ENCODE peak calls at places on chromosomes 2 and 18, in nine cellular contexts. G, H, O, Q, T, P, Y, E and M are unnamed samples.

GRCh38 chr2:110832740-110833139 is 100.4 kb downstream of the ACOXL start:
- DNase-seq in G (no peak), H (no peak), O (no peak), Q (no peak), T (no peak), P (no peak), Y (no peak), E (no peak), M (no peak)

GRCh38 chr2:128632491-128632780 is 313.8 kb upstream of the HS6ST1 start:
- DNase-seq in G (no peak), H (no peak), O (no peak), Q (no peak), T (peak; percentile 27), P (no peak), Y (no peak), E (no peak), M (no peak)

GRCh38 chr2:49861821-49862220 is 707.5 kb upstream of the FSHR start:
- DNase-seq in G (no peak), H (no peak), O (no peak), Q (no peak), T (no peak), P (no peak), Y (no peak), E (no peak), M (no peak)

GRCh38 chr2:162041465-162041864 is 32.5 kb downstream of the DPP4 start:
- DNase-seq in G (no peak), H (no peak), O (no peak), Q (no peak), T (no peak), P (no peak), Y (no peak), E (no peak), M (no peak)

GRCh38 chr18:74388227-74388626 is 68.9 kb downstream of the DIPK1C start:
- DNase-seq in G (no peak), H (no peak), O (no peak), Q (no peak), T (no peak), P (no peak), Y (no peak), E (no peak), M (no peak)

GRCh38 chr2:227890495-227891079 is 19.2 kb downstream of the DAW1 start:
- DNase-seq in G (no peak), H (no peak), O (peak; percentile 54), Q (no peak), T (no peak), P (peak; percentile 61), Y (no peak), E (peak; percentile 76), M (no peak)

GRCh38 chr18:58015045-58015444 is 29.0 kb upstream of the NEDD4L start:
- DNase-seq in G (no peak), H (no peak), O (no peak), Q (no peak), T (no peak), P (no peak), Y (no peak), E (no peak), M (no peak)

GRCh38 chr2:189581354-189582139 is 961 bp upstream of the SLC40A1 start:
- DNase-seq in G (no peak), H (peak; percentile 30), O (no peak), Q (no peak), T (no peak), P (no peak), Y (no peak), E (peak; percentile 18), M (peak; percentile 52)

GRCh38 chr2:174972924-174973323 is 32.3 kb downstream of the CHN1 start:
- DNase-seq in G (no peak), H (no peak), O (peak; percentile 45), Q (no peak), T (no peak), P (peak; percentile 83), Y (peak; percentile 53), E (peak; percentile 52), M (no peak)

GRCh38 chr2:159635006-159635746 is 18.8 kb upstream of the BAZ2B start:
- DNase-seq in G (no peak), H (no peak), O (no peak), Q (no peak), T (no peak), P (peak; percentile 39), Y (no peak), E (peak; percentile 43), M (no peak)

GRCh38 chr2:134072973-134073490 is 180.8 kb upstream of the MGAT5 start:
- DNase-seq in G (no peak), H (no peak), O (no peak), Q (no peak), T (no peak), P (no peak), Y (no peak), E (no peak), M (no peak)

GRCh38 chr2:30362468-30363081 is 84.5 kb upstream of the LCLAT1 start:
- DNase-seq in G (no peak), H (no peak), O (peak; percentile 24), Q (no peak), T (no peak), P (peak; percentile 70), Y (no peak), E (no peak), M (no peak)

GRCh38 chr2:134601266-134601665 is 117.5 kb downstream of the TMEM163 start:
- DNase-seq in G (no peak), H (no peak), O (no peak), Q (no peak), T (no peak), P (no peak), Y (no peak), E (no peak), M (no peak)

GRCh38 chr2:38836801-38837200 is 38.9 kb downstream of the DHX57 start:
- DNase-seq in G (no peak), H (no peak), O (no peak), Q (no peak), T (no peak), P (peak; percentile 10), Y (no peak), E (no peak), M (no peak)

GRCh38 chr2:201257381-201257940 is 2.9 kb upstream of the CASP8 start:
- DNase-seq in G (peak; percentile 16), H (peak; percentile 31), O (no peak), Q (peak; percentile 73), T (peak; percentile 72), P (peak; percentile 5), Y (no peak), E (no peak), M (peak; percentile 68)

GRCh38 chr2:103819599-103819998 is 1034.3 kb upstream of the POU3F3 start:
- DNase-seq in G (no peak), H (no peak), O (no peak), Q (no peak), T (no peak), P (no peak), Y (no peak), E (no peak), M (no peak)

GRCh38 chr18:78934551-78935225 is 44.9 kb upstream of the SALL3 start:
- DNase-seq in G (no peak), H (no peak), O (no peak), Q (no peak), T (no peak), P (no peak), Y (no peak), E (no peak), M (no peak)

GRCh38 chr18:78936251-78937005 is 43.2 kb upstream of the SALL3 start:
- DNase-seq in G (no peak), H (no peak), O (no peak), Q (no peak), T (no peak), P (no peak), Y (no peak), E (no peak), M (no peak)

GRCh38 chr18:78939105-78939504 is 40.5 kb upstream of the SALL3 start:
- DNase-seq in G (no peak), H (no peak), O (no peak), Q (no peak), T (no peak), P (no peak), Y (no peak), E (no peak), M (no peak)

GRCh38 chr18:78935406-78935805 is 44.2 kb upstream of the SALL3 start:
- DNase-seq in G (no peak), H (no peak), O (no peak), Q (peak; percentile 51), T (no peak), P (no peak), Y (no peak), E (no peak), M (no peak)

DNA sequence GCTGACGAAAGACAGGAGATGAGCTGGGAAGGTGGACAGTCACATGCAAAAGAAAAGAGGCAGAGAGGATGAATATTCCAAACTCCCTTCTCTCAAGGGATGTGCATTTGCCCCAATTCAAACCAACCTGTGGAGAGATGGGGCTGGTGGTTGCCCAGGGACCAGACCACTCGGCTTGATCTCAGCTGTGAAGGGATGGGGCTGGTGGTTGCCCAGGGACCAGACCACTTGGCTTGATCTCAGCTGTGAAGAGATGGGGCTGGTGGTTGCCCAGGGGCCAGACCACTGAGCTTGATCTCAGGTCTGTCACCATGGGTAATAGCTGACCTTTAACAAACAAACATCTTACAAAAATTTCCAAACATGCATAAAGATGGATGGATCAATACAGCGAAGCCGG is 42.5 kb upstream of the SALL3 start:
- DNase-seq in G (no peak), H (no peak), O (no peak), Q (no peak), T (no peak), P (no peak), Y (no peak), E (no peak), M (no peak)
- H3K9me3 ChIP-seq in G (no peaks in the 10 kb centered on the region), H (no peaks in the 10 kb centered on the region), O (no peaks in the 10 kb centered on the region), Q (no peaks in the 10 kb centered on the region), T (no peaks in the 10 kb centered on the region), P (peaks cover 48% of the 10 kb centered on the region), Y (peaks cover 5% of the 10 kb centered on the region), E (no peaks in the 10 kb centered on the region), M (no peaks in the 10 kb centered on the region)

GRCh38 chr2:32003791-32004190 is 7.0 kb downstream of the MEMO1 start:
- DNase-seq in G (no peak), H (no peak), O (no peak), Q (no peak), T (no peak), P (no peak), Y (peak; percentile 36), E (no peak), M (no peak)
- H3K4me1 ChIP-seq in G (peaks cover 19% of the 10 kb centered on the region), H (no peaks in the 10 kb centered on the region), O (peaks cover 36% of the 10 kb centered on the region), Q (peaks cover 10% of the 10 kb centered on the region), T (peaks cover 17% of the 10 kb centered on the region), P (peaks cover 5% of the 10 kb centered on the region), Y (peaks cover 57% of the 10 kb centered on the region), E (peaks cover 12% of the 10 kb centered on the region), M (peaks cover 9% of the 10 kb centered on the region)

GRCh38 chr2:152166633-152167032 is 8.9 kb downstream of the STAM2 start:
- DNase-seq in G (no peak), H (no peak), O (no peak), Q (no peak), T (no peak), P (peak; percentile 81), Y (no peak), E (peak; percentile 32), M (no peak)
- H3K9me3 ChIP-seq in G (no peaks in the 10 kb centered on the region), H (no peaks in the 10 kb centered on the region), O (no peaks in the 10 kb centered on the region), Q (no peaks in the 10 kb centered on the region), T (no peaks in the 10 kb centered on the region), P (no peaks in the 10 kb centered on the region), Y (no peaks in the 10 kb centered on the region), E (no peaks in the 10 kb centered on the region), M (no peaks in the 10 kb centered on the region)

DNA sequence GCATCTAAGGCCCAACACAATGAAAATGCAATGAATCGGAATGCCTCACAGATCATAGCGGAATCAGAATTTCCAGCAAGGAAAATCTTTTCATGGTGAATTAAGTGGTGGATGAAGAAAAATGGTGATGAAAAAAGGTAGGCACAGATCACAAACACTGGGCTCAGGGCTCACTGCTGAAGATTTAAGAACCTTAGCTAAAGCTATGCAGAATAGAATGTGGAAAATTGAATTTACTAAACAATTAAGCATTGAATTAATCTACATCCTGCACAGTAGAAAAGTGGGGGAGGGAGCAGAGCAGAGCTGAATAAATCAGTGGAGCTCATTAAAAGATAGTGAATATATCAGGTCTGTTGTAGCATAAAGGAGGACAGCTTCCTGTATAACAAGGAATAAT is 26.8 kb downstream of the MEIS1 start:
- DNase-seq in G (no peak), H (no peak), O (no peak), Q (no peak), T (no peak), P (no peak), Y (no peak), E (no peak), M (no peak)
- H3K4me1 ChIP-seq in G (peaks cover 5% of the 10 kb centered on the region), H (no peaks in the 10 kb centered on the region), O (no peaks in the 10 kb centered on the region), Q (peaks cover 20% of the 10 kb centered on the region), T (no peaks in the 10 kb centered on the region), P (peaks cover 29% of the 10 kb centered on the region), Y (no peaks in the 10 kb centered on the region), E (peaks cover 81% of the 10 kb centered on the region), M (no peaks in the 10 kb centered on the region)